ENCODE peak calls at places on chromosomes 5 and 9, in five cellular contexts. N is H1, R is neuronal stem cell, W is H9, P is trophoblast cell. U is an unnamed sample.
A peak's percentile ranks its signal among the peaks of the same experiment; 100 is the strongest.

GRCh38 chr9:99352786-99353185 is 130.7 kb downstream of the SEC61B start:
- DNase-seq in N (no peak), R (no peak), W (no peak), P (no peak), U (no peak)

GRCh38 chr9:78601957-78602565 is 305.1 kb downstream of the PSAT1 start:
- DNase-seq in N (peak; percentile 55), R (peak; percentile 42), W (no peak), P (peak; percentile 74), U (peak; percentile 45)

GRCh38 chr9:131394464-131395026 is 659 bp downstream of the PRRC2B start:
- DNase-seq in N (peak; percentile 59), R (no peak), W (no peak), P (no peak), U (peak; percentile 79)

GRCh38 chr5:134769206-134769605 is 10.6 kb downstream of the DDX46 start:
- DNase-seq in N (no peak), R (no peak), W (no peak), P (peak; percentile 82), U (peak; percentile 47)

GRCh38 chr9:89278997-89279739 is 31.8 kb upstream of the CKS2 start:
- DNase-seq in N (no peak), R (peak; percentile 56), W (no peak), P (peak; percentile 85), U (peak; percentile 66)

GRCh38 chr5:74357827-74358226 is 282.7 kb downstream of the ENC1 start:
- DNase-seq in N (no peak), R (no peak), W (no peak), P (no peak), U (no peak)

GRCh38 chr5:28807230-28807629 is 1768.8 kb upstream of the CDH9 start:
- DNase-seq in N (no peak), R (no peak), W (no peak), P (peak; percentile 4), U (peak; percentile 35)

GRCh38 chr5:76082790-76083554 is at the start of gene SV2C:
- DNase-seq in N (peak; percentile 71), R (peak; percentile 47), W (peak; percentile 49), P (peak; percentile 6), U (peak; percentile 18)

GRCh38 chr5:101782352-101783087 is 513.6 kb downstream of the SLCO4C1 start:
- DNase-seq in N (no peak), R (peak; percentile 14), W (no peak), P (no peak), U (no peak)

GRCh38 chr5:111115229-111115628 is 23.1 kb downstream of the WDR36 start:
- DNase-seq in N (no peak), R (no peak), W (no peak), P (no peak), U (no peak)

GRCh38 chr5:111111956-111112355 is 19.8 kb downstream of the WDR36 start:
- DNase-seq in N (no peak), R (no peak), W (no peak), P (no peak), U (no peak)

GRCh38 chr5:111117149-111117548 is 25.0 kb downstream of the WDR36 start:
- DNase-seq in N (no peak), R (no peak), W (peak; percentile 45), P (no peak), U (no peak)

GRCh38 chr5:111116550-111116949 is 24.4 kb downstream of the WDR36 start:
- DNase-seq in N (no peak), R (no peak), W (no peak), P (no peak), U (no peak)

GRCh38 chr5:111113678-111114077 is 21.5 kb downstream of the WDR36 start:
- DNase-seq in N (no peak), R (no peak), W (no peak), P (no peak), U (no peak)
- H2BK12ac ChIP-seq in N (no peak overlapping the region), R (no peak overlapping the region), W (no peak overlapping the region), P (no peak overlapping the region), U (no peak overlapping the region)

GRCh38 chr5:150335778-150336177 is 21.7 kb upstream of the TCOF1 start:
- DNase-seq in N (no peak), R (no peak), W (no peak), P (no peak), U (peak; percentile 52)
- H4K91ac ChIP-seq in N (no peak overlapping the region), R (no peak overlapping the region), W (no peak overlapping the region), P (no peak overlapping the region), U (no peak overlapping the region)

DNA sequence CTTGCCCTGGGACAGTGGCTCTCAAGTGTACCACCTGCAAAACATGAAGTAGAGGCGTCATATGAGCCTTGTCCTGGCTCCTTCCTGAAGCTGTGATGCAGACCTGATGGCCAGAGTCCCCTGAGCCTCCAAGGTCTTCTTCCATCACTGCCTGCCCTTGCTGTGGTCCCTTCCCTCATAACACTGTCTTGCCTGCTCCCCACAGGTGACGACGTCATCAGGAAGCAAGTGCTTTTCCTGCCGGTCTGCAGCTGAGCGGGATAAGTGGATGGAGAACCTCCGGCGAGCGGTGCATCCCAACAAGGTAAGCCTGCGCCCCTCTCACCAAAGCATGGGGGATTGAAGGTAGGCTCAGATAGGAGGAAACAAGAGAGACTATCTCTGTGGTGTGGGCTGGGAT is 107.3 kb downstream of the DAB2IP start:
- DNase-seq in N (no peak), R (no peak), W (no peak), P (no peak), U (no peak)
- H2BK12ac ChIP-seq in N (no peak overlapping the region), R (no peak overlapping the region), W (no peak overlapping the region), P (no peak overlapping the region), U (no peak overlapping the region)

GRCh38 chr9:126378761-126379160 is 52.1 kb downstream of the MVB12B start:
- DNase-seq in N (no peak), R (no peak), W (no peak), P (no peak), U (no peak)

GRCh38 chr9:126377521-126377920 is 50.9 kb downstream of the MVB12B start:
- DNase-seq in N (no peak), R (no peak), W (no peak), P (no peak), U (no peak)

GRCh38 chr9:126383395-126384104 is 56.9 kb downstream of the MVB12B start:
- DNase-seq in N (peak; percentile 3), R (no peak), W (no peak), P (no peak), U (no peak)

GRCh38 chr9:126379661-126380365 is 53.2 kb downstream of the MVB12B start:
- DNase-seq in N (no peak), R (no peak), W (peak; percentile 15), P (no peak), U (no peak)

DNA sequence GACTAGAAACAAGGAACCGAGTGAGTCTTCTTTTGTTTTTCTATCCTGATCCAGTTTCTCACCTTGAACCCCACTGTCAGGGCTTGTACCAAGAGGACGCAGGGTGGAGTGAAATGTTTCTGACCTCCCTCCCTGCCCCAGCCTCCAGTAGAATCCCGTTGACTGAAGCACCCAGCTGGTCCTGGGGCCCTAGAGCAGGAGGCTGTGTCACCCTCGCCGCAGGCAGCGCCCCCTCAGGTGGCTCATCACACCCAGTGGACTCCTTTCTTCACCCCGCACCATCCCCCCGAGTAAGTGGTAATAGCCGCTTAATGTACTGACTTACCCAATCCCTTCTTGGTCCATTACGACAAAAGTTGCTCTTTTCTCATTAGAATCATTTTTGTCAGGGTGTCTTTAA is 53.8 kb downstream of the MVB12B start:
- DNase-seq in N (no peak), R (no peak), W (peak; percentile 44), P (no peak), U (no peak)
- H4K91ac ChIP-seq in N (no peak overlapping the region), R (no peak overlapping the region), W (no peak overlapping the region), P (peak overlapping the region; percentile 69), U (no peak overlapping the region)

GRCh38 chr9:79929285-79929684 is 357.5 kb downstream of the TLE4 start:
- DNase-seq in N (no peak), R (no peak), W (no peak), P (peak; percentile 10), U (no peak)
- H2BK12ac ChIP-seq in N (no peak overlapping the region), R (no peak overlapping the region), W (no peak overlapping the region), P (no peak overlapping the region), U (no peak overlapping the region)

DNA sequence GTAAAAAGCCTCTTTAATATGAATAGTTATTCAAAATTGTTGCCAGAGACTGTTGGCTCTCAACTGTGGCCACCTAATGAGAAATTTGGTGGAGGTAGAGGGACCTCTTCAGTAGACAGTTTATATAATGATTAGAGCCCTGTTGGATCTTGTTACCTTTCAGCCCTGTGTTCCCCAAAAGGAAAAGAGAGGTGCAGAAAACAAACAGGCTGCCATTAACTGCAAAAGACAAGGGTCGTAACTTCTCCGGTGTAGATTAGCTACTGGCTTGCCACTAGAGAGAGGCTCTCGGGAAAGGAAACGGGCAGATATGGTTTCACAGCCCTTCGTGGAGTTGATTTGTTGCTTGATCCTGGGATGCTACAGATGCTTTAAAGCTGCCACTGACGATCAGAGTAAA is 7.8 kb downstream of the FST start:
- DNase-seq in N (no peak), R (no peak), W (no peak), P (no peak), U (no peak)
- H4K91ac ChIP-seq in N (no peak overlapping the region), R (no peak overlapping the region), W (no peak overlapping the region), P (peak overlapping the region; percentile 11), U (no peak overlapping the region)

GRCh38 chr5:77251921-77252320 is 41.4 kb downstream of the PDE8B start:
- DNase-seq in N (no peak), R (no peak), W (no peak), P (no peak), U (no peak)

DNA sequence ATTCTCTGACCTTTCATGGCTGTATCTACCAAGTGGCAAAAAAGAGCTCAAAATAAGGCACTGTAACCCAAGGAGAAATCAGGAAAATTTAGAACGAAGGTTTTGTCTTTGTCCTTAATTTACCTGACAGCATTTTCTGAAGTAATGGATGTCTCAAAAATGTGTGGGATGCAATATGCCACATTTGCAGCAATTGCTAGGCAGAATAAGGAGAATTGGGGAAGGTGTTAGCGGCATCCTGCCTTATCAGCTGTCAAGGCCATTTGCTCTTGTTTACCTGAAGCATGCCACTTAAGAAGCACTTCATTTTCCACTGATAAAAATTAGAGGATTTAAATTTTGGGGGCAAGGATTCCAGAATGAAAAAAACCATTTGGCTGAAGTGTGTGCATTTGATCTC is 39.0 kb downstream of the PDE8B start:
- DNase-seq in N (no peak), R (no peak), W (no peak), P (no peak), U (no peak)
- H2BK12ac ChIP-seq in N (no peak overlapping the region), R (no peak overlapping the region), W (no peak overlapping the region), P (no peak overlapping the region), U (no peak overlapping the region)

DNA sequence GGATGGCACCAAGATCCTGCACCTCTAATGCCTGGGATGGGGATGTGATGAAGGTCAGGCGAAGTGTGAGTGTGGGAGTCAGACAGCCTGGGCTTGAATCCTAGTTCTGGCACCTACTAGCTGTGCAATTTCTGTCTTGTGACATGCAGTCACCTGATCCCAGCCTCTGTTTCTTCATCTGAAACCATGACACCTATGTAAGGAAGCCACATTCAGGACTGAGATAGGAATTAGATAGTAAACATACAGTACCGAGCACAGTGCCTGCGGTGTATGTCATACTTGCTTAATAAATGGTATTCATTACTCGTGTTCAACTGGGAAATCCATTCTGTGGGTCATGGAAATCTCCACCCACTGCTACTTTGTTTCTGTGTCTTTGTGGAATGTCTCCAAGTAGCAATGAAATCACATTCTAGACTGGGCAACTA is 140.6 kb upstream of the STC2 start:
- DNase-seq in N (no peak), R (no peak), W (no peak), P (peak; percentile 96), U (peak; percentile 59)
- H4K91ac ChIP-seq in N (no peak overlapping the region), R (no peak overlapping the region), W (no peak overlapping the region), P (no peak overlapping the region), U (peak overlapping the region; percentile 30)